ENCODE peak calls at places on chromosome X, in four cellular contexts. B is aorta; V is adrenal gland; F is effector memory CD4-positive, alpha-beta T cell. G is an unnamed sample.

GRCh38 chrX:110491846-110492620 is 133.4 kb downstream of the RTL9 start:
- DNase-seq in B (no peak), V (no peak), F (no peak), G (no peak)

GRCh38 chrX:42495139-42495538 is 282.8 kb downstream of the PPP1R2C start:
- DNase-seq in B (no peak), V (no peak), F (peak; percentile 3), G (no peak)

GRCh38 chrX:114581528-114582263 is 2.2 kb upstream of the HTR2C start:
- DNase-seq in B (no peak), V (no peak), F (no peak), G (no peak)

GRCh38 chrX:76279007-76279406 is 106.1 kb downstream of the PBDC1 start:
- DNase-seq in B (no peak), V (peak; percentile 64), F (peak; percentile 6), G (peak; percentile 7)

GRCh38 chrX:129737921-129738320 is 858 bp upstream of the XPNPEP2 start:
- DNase-seq in B (no peak), V (no peak), F (no peak), G (no peak)

GRCh38 chrX:94908171-94908570 is 1234.2 kb downstream of the FAM133A start:
- DNase-seq in B (no peak), V (no peak), F (no peak), G (no peak)

GRCh38 chrX:108511721-108512120 is 72.1 kb downstream of the COL4A5 start:
- DNase-seq in B (no peak), V (no peak), F (no peak), G (no peak)

GRCh38 chrX:91137881-91138280 is 296.8 kb upstream of the PABPC5 start:
- DNase-seq in B (no peak), V (no peak), F (no peak), G (no peak)

GRCh38 chrX:19225906-19226305 is 103.6 kb upstream of the ADGRG2 start:
- DNase-seq in B (no peak), V (no peak), F (no peak), G (no peak)

GRCh38 chrX:132412208-132412607 is 76.6 kb downstream of the MBNL3 start:
- DNase-seq in B (no peak), V (no peak), F (no peak), G (no peak)

GRCh38 chrX:56783450-56783831 is 54.4 kb downstream of the NBDY start:
- DNase-seq in B (peak; percentile 90), V (peak; percentile 92), F (peak; percentile 58), G (peak; percentile 86)

GRCh38 chrX:46791927-46792825 is 33.3 kb upstream of the SLC9A7 start:
- DNase-seq in B (peak; percentile 59), V (peak; percentile 28), F (no peak), G (no peak)

GRCh38 chrX:152937236-152937635 is 39.4 kb downstream of the ZNF185 start:
- DNase-seq in B (peak; percentile 33), V (no peak), F (no peak), G (no peak)

GRCh38 chrX:155767101-155767878 is 113.9 kb upstream of the VAMP7 start:
- DNase-seq in B (peak; percentile 62), V (peak; percentile 64), F (no peak), G (no peak)

GRCh38 chrX:19343462-19344206 is at the start of gene PDHA1:
- DNase-seq in B (peak; percentile 96), V (peak; percentile 95), F (peak; percentile 88), G (peak; percentile 88)

GRCh38 chrX:56813318-56813837 is 84.3 kb downstream of the NBDY start:
- DNase-seq in B (no peak), V (peak; percentile 50), F (peak; percentile 60), G (peak; percentile 55)

GRCh38 chrX:20481632-20482031 is 214.9 kb upstream of the RPS6KA3 start:
- DNase-seq in B (no peak), V (no peak), F (no peak), G (no peak)

GRCh38 chrX:13599491-13599890 is 30.1 kb downstream of the EGFL6 start:
- DNase-seq in B (no peak), V (no peak), F (no peak), G (no peak)

GRCh38 chrX:9926002-9926401 is 41.2 kb upstream of the CLDN34 start:
- DNase-seq in B (no peak), V (no peak), F (no peak), G (no peak)

GRCh38 chrX:21940356-21940829 is at the start of gene SMS:
- DNase-seq in B (peak; percentile 86), V (peak; percentile 69), F (peak; percentile 36), G (peak; percentile 53)

GRCh38 chrX:100424012-100424411 is 13.9 kb upstream of the PCDH19 start:
- DNase-seq in B (no peak), V (no peak), F (no peak), G (no peak)

GRCh38 chrX:7072856-7073255 is 74.7 kb upstream of the STS start:
- DNase-seq in B (no peak), V (no peak), F (no peak), G (no peak)

GRCh38 chrX:130626521-130626920 is 224.7 kb downstream of the RBMX2 start:
- DNase-seq in B (no peak), V (no peak), F (no peak), G (no peak)

GRCh38 chrX:123731987-123732678 is 719 bp downstream of the THOC2 start:
- DNase-seq in B (no peak), V (peak; percentile 24), F (no peak), G (no peak)

GRCh38 chrX:39897741-39898097 is 200.0 kb downstream of the BCOR start:
- DNase-seq in B (no peak), V (no peak), F (no peak), G (no peak)

GRCh38 chrX:39899059-39899458 is 198.7 kb downstream of the BCOR start:
- DNase-seq in B (no peak), V (no peak), F (no peak), G (no peak)

GRCh38 chrX:39898147-39898546 is 199.6 kb downstream of the BCOR start:
- DNase-seq in B (no peak), V (no peak), F (no peak), G (no peak)

GRCh38 chrX:39895228-39896110 is 202.3 kb downstream of the BCOR start:
- DNase-seq in B (peak; percentile 32), V (peak; percentile 53), F (no peak), G (no peak)

DNA sequence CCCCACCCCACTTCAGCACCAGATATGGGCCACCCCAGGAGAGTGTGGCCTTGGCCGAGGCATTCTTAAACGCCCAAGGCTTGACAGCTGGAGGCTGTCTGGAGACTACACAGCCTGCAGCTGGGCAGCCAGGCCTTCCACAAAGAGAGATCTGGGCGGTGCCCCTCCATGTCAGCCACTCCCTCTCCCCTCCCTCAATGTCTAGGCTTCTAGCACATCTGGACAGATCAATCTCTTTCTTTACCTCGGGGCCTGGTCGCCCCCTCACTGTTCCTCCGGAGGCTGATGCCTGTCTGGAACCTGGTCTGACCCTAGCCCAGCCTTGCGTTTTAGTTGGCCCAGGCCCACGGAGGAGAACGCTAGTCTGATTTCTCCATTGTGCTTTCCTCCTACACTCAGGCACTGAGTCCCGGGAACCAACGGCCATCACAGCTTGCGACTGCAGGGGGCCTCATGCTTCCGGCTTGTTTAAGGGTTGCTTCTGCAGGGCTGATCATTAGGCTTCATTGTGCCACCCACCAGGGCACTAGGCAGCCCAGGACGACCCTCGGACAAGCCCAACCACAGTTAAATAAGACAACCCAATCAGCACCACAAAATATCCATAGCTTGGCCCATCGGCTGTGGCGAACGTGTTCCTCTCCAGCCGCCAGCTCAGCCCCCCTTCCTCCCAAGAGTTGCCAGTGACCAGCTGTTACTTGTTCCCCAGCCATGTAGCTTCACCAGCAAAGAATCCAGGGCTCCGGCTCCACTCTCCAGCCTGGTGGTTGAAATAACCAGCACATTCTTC is 200.6 kb downstream of the BCOR start:
- DNase-seq in B (peak; percentile 68), V (no peak), F (no peak), G (no peak)
- H3K27ac ChIP-seq in B (peak overlapping the region; percentile 32), V (no peak overlapping the region), F (no peak overlapping the region), G (no peak overlapping the region)

GRCh38 chrX:70500826-70501225 is 56.2 kb downstream of the DLG3 start:
- DNase-seq in B (no peak), V (no peak), F (no peak), G (no peak)
- H3K36me3 ChIP-seq in B (peaks cover 8% of the 10 kb centered on the region), V (no peaks in the 10 kb centered on the region), F (peaks cover 7% of the 10 kb centered on the region), G (peaks cover 33% of the 10 kb centered on the region)

DNA sequence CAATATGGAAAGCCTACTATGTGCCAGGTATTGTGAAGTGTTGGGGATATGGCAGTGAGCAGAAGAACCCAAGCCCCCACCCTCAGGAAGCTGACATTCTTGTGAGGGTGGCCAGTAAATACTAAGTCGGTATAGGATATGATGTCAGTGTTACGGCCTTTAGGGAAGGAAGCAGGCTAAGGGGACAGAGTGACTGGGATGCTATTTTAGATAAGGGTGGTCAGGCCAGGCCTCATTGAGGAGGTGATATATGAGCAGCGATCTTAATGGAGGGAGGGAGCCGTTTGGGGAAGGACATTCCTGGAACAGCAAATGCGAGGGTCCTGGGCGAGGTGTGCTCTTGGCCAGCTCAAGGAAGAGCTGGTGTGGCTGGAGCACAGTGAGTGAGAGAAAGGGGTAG is 2.0 kb downstream of the ATP6AP1 start:
- DNase-seq in B (no peak), V (no peak), F (no peak), G (no peak)
- H3K27ac ChIP-seq in B (no peak overlapping the region), V (peak overlapping the region; percentile 59), F (no peak overlapping the region), G (no peak overlapping the region)

GRCh38 chrX:44935640-44936039 is 62.7 kb downstream of the KDM6A start:
- DNase-seq in B (no peak), V (no peak), F (no peak), G (no peak)
- H3K36me3 ChIP-seq in B (no peaks in the 10 kb centered on the region), V (no peaks in the 10 kb centered on the region), F (no peaks in the 10 kb centered on the region), G (no peaks in the 10 kb centered on the region)

GRCh38 chrX:853304-853703 is 222.7 kb downstream of the SHOX start:
- DNase-seq in B (no peak), V (no peak), F (no peak), G (no peak)
- H3K27ac ChIP-seq in B (no peak overlapping the region), V (no peak overlapping the region), F (no peak overlapping the region), G (no peak overlapping the region)

DNA sequence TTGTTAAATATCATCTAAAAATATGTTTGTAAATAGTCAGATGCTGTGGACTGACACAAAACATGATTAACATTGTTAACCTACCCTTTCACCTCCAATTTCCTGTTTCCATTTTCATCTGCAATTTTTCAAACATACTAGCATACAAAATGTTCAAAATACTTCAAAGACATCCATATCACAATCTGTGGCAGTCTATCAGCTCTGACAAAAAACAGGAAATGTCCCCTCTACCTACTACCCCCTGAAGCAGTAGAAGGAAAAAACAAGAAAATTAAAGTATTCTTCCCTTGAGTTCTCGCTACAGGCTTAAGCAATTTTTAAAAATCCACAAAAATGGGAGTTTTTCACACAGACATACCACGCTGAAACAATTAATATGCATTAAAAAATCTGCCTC is 108.2 kb upstream of the MCF2 start:
- DNase-seq in B (no peak), V (no peak), F (no peak), G (peak; percentile 13)
- H3K36me3 ChIP-seq in B (no peaks in the 10 kb centered on the region), V (no peaks in the 10 kb centered on the region), F (no peaks in the 10 kb centered on the region), G (peaks cover 3% of the 10 kb centered on the region)

DNA sequence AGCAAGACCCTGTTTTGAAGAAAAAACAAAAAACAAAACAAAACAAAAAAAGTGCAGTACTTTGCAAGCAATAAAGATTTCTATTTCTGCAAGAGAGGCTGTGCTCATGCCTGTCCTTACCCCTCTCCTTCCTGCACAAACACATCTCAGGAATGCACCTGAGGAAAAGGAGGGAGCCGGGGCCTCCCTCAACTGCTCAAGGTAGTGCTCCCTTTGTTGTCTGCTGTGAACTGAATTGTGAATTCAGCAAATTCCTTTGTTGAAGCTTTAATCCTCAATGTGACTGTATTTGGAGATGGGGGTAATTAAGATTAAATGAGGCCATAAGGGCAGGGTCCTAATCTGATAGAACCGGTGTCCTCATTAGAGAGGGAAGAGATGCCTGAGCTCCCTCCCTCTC is 13.9 kb downstream of the FTSJ1 start:
- DNase-seq in B (no peak), V (no peak), F (no peak), G (no peak)
- H3K27ac ChIP-seq in B (no peak overlapping the region), V (no peak overlapping the region), F (no peak overlapping the region), G (no peak overlapping the region)